ENCODE peak calls at places on chromosome 16, in four cellular contexts. L, N, C and J are unnamed samples.

GRCh38 chr16:30567991-30568638 is 3.4 kb downstream of the ZNF688 start:
- DNase-seq in L (no peak), N (no peak), C (no peak), J (peak)

GRCh38 chr16:46972429-46972970 is 974 bp downstream of the DNAJA2 start:
- DNase-seq in L (no peak), N (no peak), C (no peak), J (no peak)

GRCh38 chr16:12099451-12100123 is 123.1 kb downstream of the SNX29 start:
- DNase-seq in L (no peak), C (no peak), N (no peak), J (no peak)

GRCh38 chr16:12078405-12079245 is 102.1 kb downstream of the SNX29 start:
- DNase-seq in C (peak), L (no peak), N (no peak), J (no peak)

GRCh38 chr16:57260294-57260929 is 15.4 kb downstream of the ARL2BP start:
- DNase-seq in L (no peak), N (no peak), C (peak), J (no peak)

GRCh38 chr16:70749681-70750601 is 51.0 kb downstream of the VAC14 start:
- DNase-seq in L (no peak), C (no peak), N (no peak), J (no peak)

GRCh38 chr16:55663225-55663624 is 7.4 kb downstream of the SLC6A2 start:
- DNase-seq in C (no peak), L (no peak), N (no peak), J (no peak)

GRCh38 chr16:57235128-57236092 is 9.6 kb upstream of the ARL2BP start:
- DNase-seq in C (no peak), L (no peak), N (no peak), J (peak)

GRCh38 chr16:82509636-82510035 is 117.1 kb upstream of the CDH13 start:
- DNase-seq in N (no peak), L (no peak), C (no peak), J (no peak)

GRCh38 chr16:74500907-74501306 is 79.6 kb upstream of the CLEC18B start:
- DNase-seq in L (no peak), C (no peak), N (no peak), J (no peak)

GRCh38 chr16:1356061-1356900 is 4.5 kb downstream of the GNPTG start:
- DNase-seq in N (no peak), C (no peak), L (no peak), J (no peak)

GRCh38 chr16:705748-706188 is at the start of gene FBXL16:
- DNase-seq in N (no peak), L (no peak), C (no peak), J (no peak)

GRCh38 chr16:69406780-69407331 is 17.6 kb upstream of the CYB5B start:
- DNase-seq in C (no peak), L (no peak), N (no peak), J (no peak)

GRCh38 chr16:10114411-10114810 is 67.8 kb downstream of the GRIN2A start:
- DNase-seq in C (no peak), N (no peak), L (peak), J (no peak)

GRCh38 chr16:1019934-1020305 is 38.4 kb downstream of the SOX8 start:
- DNase-seq in N (no peak), C (no peak), L (no peak), J (no peak)

GRCh38 chr16:14365200-14365851 is 264.7 kb downstream of the PARN start:
- DNase-seq in L (no peak), N (no peak), C (no peak), J (no peak)

GRCh38 chr16:8763899-8764298 is 33.5 kb downstream of the TMEM186 start:
- DNase-seq in L (no peak), N (no peak), C (no peak), J (no peak)

GRCh38 chr16:20899503-20900298 is 457 bp downstream of the DCUN1D3 start:
- DNase-seq in L (peak), C (peak), N (no peak), J (no peak)

GRCh38 chr16:10957771-10958486 is 13.6 kb downstream of the CLEC16A start:
- DNase-seq in N (no peak), L (no peak), C (no peak), J (no peak)

GRCh38 chr16:10098991-10099390 is 83.2 kb downstream of the GRIN2A start:
- DNase-seq in N (no peak), C (no peak), L (no peak), J (no peak)

GRCh38 chr16:86566601-86566965 is at the start of gene FOXC2:
- DNase-seq in N (peak), C (peak), L (peak), J (no peak)

GRCh38 chr16:69937465-69937951 is 13.6 kb upstream of the CLEC18A start:
- DNase-seq in L (no peak), N (no peak), C (no peak), J (no peak)

GRCh38 chr16:17369441-17369951 is 101.3 kb downstream of the XYLT1 start:
- DNase-seq in C (no peak), L (peak), N (no peak), J (peak)

GRCh38 chr16:74521691-74522090 is 85.2 kb downstream of the GLG1 start:
- DNase-seq in C (no peak), L (no peak), N (no peak), J (no peak)

GRCh38 chr16:23537390-23537789 is 19.8 kb downstream of the EARS2 start:
- DNase-seq in C (no peak), N (no peak), L (no peak), J (no peak)

GRCh38 chr16:69318911-69319289 is 7.8 kb downstream of the VPS4A start:
- DNase-seq in C (peak), N (no peak), L (peak), J (no peak)

GRCh38 chr16:85329059-85329812 is 217.0 kb upstream of the CIBAR2 start:
- DNase-seq in L (no peak), N (no peak), C (no peak), J (no peak)
- TF ChIP-seq CTCF in L (no peak), N (no peak), C (no peak), J (no peak)

GRCh38 chr16:4409081-4409932 is 7.1 kb downstream of the CORO7 start:
- DNase-seq in L (no peak), C (no peak), N (no peak), J (no peak)
- TF ChIP-seq CTCF in L (no peak), C (no peak), N (no peak), J (no peak)

DNA sequence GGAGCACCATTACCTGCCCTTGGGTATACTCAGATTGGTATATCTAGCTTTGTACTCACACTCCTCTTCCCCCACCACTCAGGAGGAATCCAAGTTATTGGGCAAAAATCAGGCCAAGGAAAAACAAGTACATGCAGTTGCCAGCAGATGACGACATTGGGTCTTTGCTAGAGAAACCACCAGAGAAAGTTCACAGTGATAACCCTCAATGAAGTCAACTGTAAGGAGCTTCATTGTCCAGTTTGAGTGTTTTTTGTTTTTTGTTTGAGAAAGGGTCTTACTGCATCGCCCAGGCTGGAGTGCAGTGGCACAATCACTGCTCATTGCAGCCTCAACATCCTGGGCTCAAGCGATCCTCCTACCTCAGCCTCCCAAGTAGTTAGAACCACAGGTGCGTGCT is 34.6 kb upstream of the TOX3 start:
- DNase-seq in N (no peak), C (no peak), L (no peak), J (no peak)
- TF ChIP-seq CTCF in N (no peak), C (no peak), L (no peak), J (no peak)

GRCh38 chr16:80323187-80323807 is 217.5 kb upstream of the DYNLRB2 start:
- DNase-seq in C (no peak), L (no peak), N (no peak), J (no peak)

GRCh38 chr16:80319181-80319580 is 221.6 kb upstream of the DYNLRB2 start:
- DNase-seq in N (no peak), C (no peak), L (no peak), J (no peak)

GRCh38 chr16:80318107-80318506 is 222.7 kb upstream of the DYNLRB2 start:
- DNase-seq in N (no peak), L (no peak), C (no peak), J (no peak)

GRCh38 chr16:80314042-80314441 is 226.8 kb upstream of the DYNLRB2 start:
- DNase-seq in L (no peak), N (no peak), C (no peak), J (no peak)

GRCh38 chr16:80317132-80318098 is 223.4 kb upstream of the DYNLRB2 start:
- DNase-seq in N (no peak), L (no peak), C (no peak), J (no peak)
- TF ChIP-seq CTCF in N (no peak), L (no peak), C (no peak), J (no peak)